ENCODE peak calls at places on chromosomes 6 and 20, in four cellular contexts. Q is left ventricle myocardium inferior, V is mucosa of descending colon, X is heart left ventricle. M is an unnamed sample. For H3K36me3, the result is how much of the 10 kb centered on the place peaks cover.

GRCh38 chr20:37297066-37297736 is 7.7 kb downstream of the MANBAL start:
- DNase-seq in X (no peak), Q (no peak), V (no peak), M (no peak)

GRCh38 chr6:96898241-96898851 is 655 bp upstream of the NDUFAF4 start:
- DNase-seq in Q (no peak), X (no peak), V (no peak), M (no peak)

GRCh38 chr20:22499475-22500174 is 84.7 kb downstream of the FOXA2 start:
- DNase-seq in Q (no peak), X (no peak), V (peak), M (no peak)

GRCh38 chr6:28558629-28559028 is 32.9 kb downstream of the GPX5 start:
- DNase-seq in Q (no peak), V (no peak), X (no peak), M (no peak)

GRCh38 chr6:17343215-17343614 is 50.2 kb upstream of the CAP2 start:
- DNase-seq in V (no peak), Q (no peak), X (no peak), M (no peak)

GRCh38 chr6:37236921-37237320 is 20.7 kb upstream of the TBC1D22B start:
- DNase-seq in Q (no peak), X (no peak), V (no peak), M (no peak)

GRCh38 chr20:43727980-43728590 is 1.3 kb upstream of the GTSF1L start:
- DNase-seq in Q (no peak), X (no peak), V (peak), M (no peak)

GRCh38 chr6:104579464-104579863 is 280.3 kb downstream of the HACE1 start:
- DNase-seq in X (no peak), Q (no peak), V (no peak), M (no peak)

GRCh38 chr20:6575912-6576391 is 191.5 kb upstream of the BMP2 start:
- DNase-seq in X (no peak), V (no peak), Q (no peak), M (no peak)

GRCh38 chr6:7763896-7764295 is 38.0 kb downstream of the BMP6 start:
- DNase-seq in Q (no peak), X (no peak), V (no peak), M (no peak)

GRCh38 chr6:143673638-143674037 is 4.1 kb upstream of the PHACTR2 start:
- DNase-seq in Q (no peak), V (peak), X (no peak), M (no peak)

GRCh38 chr20:44464514-44464913 is 11.2 kb upstream of the TTPAL start:
- DNase-seq in X (no peak), Q (no peak), V (no peak), M (no peak)

GRCh38 chr6:160092602-160093001 is 29.0 kb upstream of the SLC22A1 start:
- DNase-seq in V (no peak), Q (no peak), X (no peak), M (no peak)
- H3K36me3 ChIP-seq in V (under half), Q (half or more), X (half or more), M (under half)

GRCh38 chr6:36207155-36207554 is 10.6 kb downstream of the BRPF3 start:
- DNase-seq in Q (no peak), V (peak), X (no peak), M (no peak)

GRCh38 chr6:36210886-36211595 is 14.5 kb downstream of the BRPF3 start:
- DNase-seq in Q (no peak), V (no peak), X (no peak), M (no peak)

GRCh38 chr6:36204068-36204753 is 7.7 kb downstream of the BRPF3 start:
- DNase-seq in V (no peak), X (no peak), Q (no peak), M (no peak)

GRCh38 chr6:36210157-36210556 is 13.6 kb downstream of the BRPF3 start:
- DNase-seq in Q (no peak), V (peak), X (no peak), M (no peak)

GRCh38 chr6:36209606-36210005 is 13.1 kb downstream of the BRPF3 start:
- DNase-seq in X (no peak), V (peak), Q (no peak), M (no peak)
- H3K36me3 ChIP-seq in X (half or more), V (under half), Q (half or more), M (half or more)

GRCh38 chr6:106556368-106556960 is 72.8 kb downstream of the RTN4IP1 start:
- DNase-seq in X (no peak), V (no peak), Q (no peak), M (no peak)

GRCh38 chr6:106557837-106558236 is 71.5 kb downstream of the RTN4IP1 start:
- DNase-seq in V (no peak), Q (no peak), X (no peak), M (no peak)

GRCh38 chr6:106553440-106553839 is 75.9 kb downstream of the RTN4IP1 start:
- DNase-seq in X (no peak), Q (no peak), V (no peak), M (no peak)

GRCh38 chr6:106558364-106558763 is 70.9 kb downstream of the RTN4IP1 start:
- DNase-seq in V (no peak), X (no peak), Q (no peak), M (no peak)

GRCh38 chr6:106555767-106556166 is 73.5 kb downstream of the RTN4IP1 start:
- DNase-seq in Q (no peak), X (no peak), V (no peak), M (no peak)
- H3K36me3 ChIP-seq in Q (under half), X (under half), V (under half), M (under half)

DNA sequence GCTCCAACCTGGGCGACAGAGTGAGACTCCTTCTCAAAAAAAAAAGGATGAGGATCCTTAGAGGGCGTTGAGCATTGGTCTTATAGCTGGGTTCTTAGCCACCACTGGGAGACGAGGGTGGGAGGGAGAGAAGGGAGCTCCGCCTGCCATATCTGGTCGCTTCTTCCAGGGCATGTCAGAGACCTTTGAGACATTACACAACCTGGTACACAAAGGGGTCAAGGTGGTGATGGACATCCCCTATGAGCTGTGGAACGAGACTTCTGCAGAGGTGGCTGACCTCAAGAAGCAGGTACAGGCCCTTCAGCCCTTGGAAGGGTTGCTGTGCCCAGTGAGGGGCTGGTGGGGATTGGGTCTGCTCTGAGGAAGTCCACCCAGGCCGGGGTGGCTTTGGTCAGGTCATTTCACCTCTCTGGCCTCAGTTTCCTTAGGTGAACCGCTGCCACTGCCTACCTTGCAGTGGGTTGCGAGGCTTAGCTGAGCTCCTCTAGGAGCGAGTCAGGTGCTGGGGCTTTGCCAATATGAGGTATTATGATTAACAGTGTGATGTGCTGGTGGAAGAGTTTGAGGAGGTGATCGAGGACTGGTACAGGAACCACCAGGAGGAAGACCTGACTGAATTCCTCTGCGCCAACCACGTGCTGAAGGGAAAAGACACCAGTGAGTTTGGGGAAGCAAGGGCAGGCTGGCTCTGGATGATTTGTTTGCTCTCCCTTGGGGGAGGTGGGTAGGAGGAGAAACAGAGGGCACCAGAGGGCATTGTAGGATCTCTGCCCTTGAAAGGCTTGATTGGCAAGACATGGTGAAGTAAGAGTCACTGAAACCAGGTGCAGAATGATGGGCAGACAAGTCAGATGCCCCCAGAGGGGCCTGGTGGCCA is 8.5 kb downstream of the CNPY3 start:
- DNase-seq in X (no peak), V (no peak), Q (no peak), M (no peak)
- H3K36me3 ChIP-seq in X (half or more), V (under half), Q (half or more), M (half or more)